ENCODE peak calls at places on chromosomes 13 and 19, in eight cellular contexts. One of them, this sample, is unnamed.
A peak's percentile ranks its signal among the peaks of the same experiment; 100 is the strongest.

GRCh38 chr19:18502633-18503294 is 19.1 kb downstream of the ELL start:
- DNase-seq in AG04450: no peak
- DNase-seq in endothelial cell: no peak
- DNase-seq in stimulated activated CD4-positive, alpha-beta T cell treated with anti-CD3 and anti-CD28 coated beads, Interleukin-15, amount 100 ng/mL, for 24 hours: no peak
- DNase-seq in activated CD4-positive, alpha-beta T cell treated with anti-CD3 and anti-CD28 coated beads, Interleukin-2, amount 10 ng/mL, durations not matched to agents 7 days and 5 days: no peak
- DNase-seq in AML-193: peak; percentile 80
- DNase-seq in NCI-H748 treated with DMSO at 0.1 percent for 48 hours: no peak
- DNase-seq in EH: no peak
- DNase-seq in this sample: peak; percentile 91

GRCh38 chr19:35601971-35602370 is 10.6 kb upstream of the HAUS5 start:
- DNase-seq in AG04450: no peak
- DNase-seq in endothelial cell: no peak
- DNase-seq in stimulated activated CD4-positive, alpha-beta T cell treated with anti-CD3 and anti-CD28 coated beads, Interleukin-15, amount 100 ng/mL, for 24 hours: no peak
- DNase-seq in activated CD4-positive, alpha-beta T cell treated with anti-CD3 and anti-CD28 coated beads, Interleukin-2, amount 10 ng/mL, durations not matched to agents 7 days and 5 days: no peak
- DNase-seq in AML-193: no peak
- DNase-seq in NCI-H748 treated with DMSO at 0.1 percent for 48 hours: no peak
- DNase-seq in EH: no peak
- DNase-seq in this sample: no peak

GRCh38 chr19:5058456-5059190 is 89.7 kb downstream of the KDM4B start:
- DNase-seq in AG04450: no peak
- DNase-seq in endothelial cell: no peak
- DNase-seq in stimulated activated CD4-positive, alpha-beta T cell treated with anti-CD3 and anti-CD28 coated beads, Interleukin-15, amount 100 ng/mL, for 24 hours: no peak
- DNase-seq in activated CD4-positive, alpha-beta T cell treated with anti-CD3 and anti-CD28 coated beads, Interleukin-2, amount 10 ng/mL, durations not matched to agents 7 days and 5 days: no peak
- DNase-seq in AML-193: no peak
- DNase-seq in NCI-H748 treated with DMSO at 0.1 percent for 48 hours: no peak
- DNase-seq in EH: peak; percentile 48
- DNase-seq in this sample: no peak

GRCh38 chr13:44075113-44075512 is 195.4 kb downstream of the LACC1 start:
- DNase-seq in AG04450: no peak
- DNase-seq in endothelial cell: no peak
- DNase-seq in stimulated activated CD4-positive, alpha-beta T cell treated with anti-CD3 and anti-CD28 coated beads, Interleukin-15, amount 100 ng/mL, for 24 hours: no peak
- DNase-seq in activated CD4-positive, alpha-beta T cell treated with anti-CD3 and anti-CD28 coated beads, Interleukin-2, amount 10 ng/mL, durations not matched to agents 7 days and 5 days: no peak
- DNase-seq in AML-193: no peak
- DNase-seq in NCI-H748 treated with DMSO at 0.1 percent for 48 hours: no peak
- DNase-seq in EH: no peak
- DNase-seq in this sample: no peak

GRCh38 chr19:2820112-2820702 is 539 bp downstream of the ZNF554 start:
- DNase-seq in AG04450: no peak
- DNase-seq in endothelial cell: peak; percentile 27
- DNase-seq in stimulated activated CD4-positive, alpha-beta T cell treated with anti-CD3 and anti-CD28 coated beads, Interleukin-15, amount 100 ng/mL, for 24 hours: peak; percentile 25
- DNase-seq in activated CD4-positive, alpha-beta T cell treated with anti-CD3 and anti-CD28 coated beads, Interleukin-2, amount 10 ng/mL, durations not matched to agents 7 days and 5 days: peak; percentile 14
- DNase-seq in AML-193: no peak
- DNase-seq in NCI-H748 treated with DMSO at 0.1 percent for 48 hours: no peak
- DNase-seq in EH: peak; percentile 24
- DNase-seq in this sample: no peak

GRCh38 chr19:40775632-40776022 is 306 bp downstream of the MIA start:
- DNase-seq in AG04450: no peak
- DNase-seq in endothelial cell: no peak
- DNase-seq in stimulated activated CD4-positive, alpha-beta T cell treated with anti-CD3 and anti-CD28 coated beads, Interleukin-15, amount 100 ng/mL, for 24 hours: no peak
- DNase-seq in activated CD4-positive, alpha-beta T cell treated with anti-CD3 and anti-CD28 coated beads, Interleukin-2, amount 10 ng/mL, durations not matched to agents 7 days and 5 days: no peak
- DNase-seq in AML-193: no peak
- DNase-seq in NCI-H748 treated with DMSO at 0.1 percent for 48 hours: no peak
- DNase-seq in EH: no peak
- DNase-seq in this sample: no peak

GRCh38 chr19:8673281-8673891 is 25.2 kb downstream of the ACTL9 start:
- DNase-seq in AG04450: no peak
- DNase-seq in endothelial cell: no peak
- DNase-seq in stimulated activated CD4-positive, alpha-beta T cell treated with anti-CD3 and anti-CD28 coated beads, Interleukin-15, amount 100 ng/mL, for 24 hours: no peak
- DNase-seq in activated CD4-positive, alpha-beta T cell treated with anti-CD3 and anti-CD28 coated beads, Interleukin-2, amount 10 ng/mL, durations not matched to agents 7 days and 5 days: no peak
- DNase-seq in AML-193: no peak
- DNase-seq in NCI-H748 treated with DMSO at 0.1 percent for 48 hours: no peak
- DNase-seq in EH: no peak
- DNase-seq in this sample: no peak

GRCh38 chr19:3113100-3114017 is 19.2 kb downstream of the GNA11 start:
- DNase-seq in AG04450: no peak
- DNase-seq in endothelial cell: no peak
- DNase-seq in stimulated activated CD4-positive, alpha-beta T cell treated with anti-CD3 and anti-CD28 coated beads, Interleukin-15, amount 100 ng/mL, for 24 hours: no peak
- DNase-seq in activated CD4-positive, alpha-beta T cell treated with anti-CD3 and anti-CD28 coated beads, Interleukin-2, amount 10 ng/mL, durations not matched to agents 7 days and 5 days: no peak
- DNase-seq in AML-193: no peak
- DNase-seq in NCI-H748 treated with DMSO at 0.1 percent for 48 hours: no peak
- DNase-seq in EH: no peak
- DNase-seq in this sample: no peak

GRCh38 chr13:29369060-29369743 is 226.3 kb downstream of the SLC7A1 start:
- DNase-seq in AG04450: no peak
- DNase-seq in endothelial cell: peak; percentile 29
- DNase-seq in stimulated activated CD4-positive, alpha-beta T cell treated with anti-CD3 and anti-CD28 coated beads, Interleukin-15, amount 100 ng/mL, for 24 hours: no peak
- DNase-seq in activated CD4-positive, alpha-beta T cell treated with anti-CD3 and anti-CD28 coated beads, Interleukin-2, amount 10 ng/mL, durations not matched to agents 7 days and 5 days: no peak
- DNase-seq in AML-193: peak; percentile 88
- DNase-seq in NCI-H748 treated with DMSO at 0.1 percent for 48 hours: peak; percentile 73
- DNase-seq in EH: peak; percentile 48
- DNase-seq in this sample: peak; percentile 42

GRCh38 chr19:1253514-1254080 is 5.2 kb downstream of the MIDN start:
- DNase-seq in AG04450: no peak
- DNase-seq in endothelial cell: no peak
- DNase-seq in stimulated activated CD4-positive, alpha-beta T cell treated with anti-CD3 and anti-CD28 coated beads, Interleukin-15, amount 100 ng/mL, for 24 hours: no peak
- DNase-seq in activated CD4-positive, alpha-beta T cell treated with anti-CD3 and anti-CD28 coated beads, Interleukin-2, amount 10 ng/mL, durations not matched to agents 7 days and 5 days: no peak
- DNase-seq in AML-193: no peak
- DNase-seq in NCI-H748 treated with DMSO at 0.1 percent for 48 hours: no peak
- DNase-seq in EH: no peak
- DNase-seq in this sample: peak; percentile 81